ENCODE peak calls at places on chromosomes 12 and 14, in four cellular contexts. C is fibroblast of pulmonary artery; B is stimulated activated effector memory CD8-positive, alpha-beta T cell treated with anti-CD3 and anti-CD28 coated beads, Interleukin-12 subunit alpha, Interleukin-12 subunit beta, amount 100 ng/mL, for 72 hours; Z is activated CD4-positive, alpha-beta T cell treated with anti-CD3 and anti-CD28 coated beads, Interleukin-2, amount 50 U/mL, for 1 hour. K is an unnamed sample.

GRCh38 chr14:100107236-100107635 is 42.0 kb downstream of the EVL start:
- DNase-seq in C (no peak), B (no peak), Z (no peak), K (no peak)

GRCh38 chr12:40405419-40405818 is 180.6 kb downstream of the LRRK2 start:
- DNase-seq in C (no peak), B (no peak), Z (no peak), K (no peak)

GRCh38 chr12:26938660-26939185 is 453 bp downstream of the FGFR1OP2 start:
- DNase-seq in C (no peak), B (no peak), Z (no peak), K (no peak)

GRCh38 chr12:107404981-107405380 is 280.6 kb upstream of the PWP1 start:
- DNase-seq in C (peak), B (peak), Z (peak), K (no peak)

GRCh38 chr14:66443158-66443695 is 42.9 kb upstream of the CCDC196 start:
- DNase-seq in C (no peak), B (no peak), Z (no peak), K (no peak)

GRCh38 chr12:52590021-52590420 is 11.2 kb downstream of the KRT72 start:
- DNase-seq in C (no peak), B (no peak), Z (no peak), K (no peak)

GRCh38 chr14:56813143-56813551 is 2.9 kb upstream of the OTX2 start:
- DNase-seq in C (no peak), B (no peak), Z (no peak), K (no peak)

GRCh38 chr14:67268456-67269115 is 27.4 kb downstream of the PALS1 start:
- DNase-seq in C (peak), B (no peak), Z (no peak), K (no peak)

GRCh38 chr14:39860837-39861236 is 428.6 kb upstream of the FBXO33 start:
- DNase-seq in C (no peak), B (no peak), Z (no peak), K (no peak)

GRCh38 chr14:101069666-101070362 is 166.3 kb upstream of the RTL1 start:
- DNase-seq in C (no peak), B (no peak), Z (no peak), K (peak)

GRCh38 chr12:20549115-20549719 is 145.9 kb upstream of the SLCO1C1 start:
- DNase-seq in C (peak), B (no peak), Z (no peak), K (no peak)

GRCh38 chr14:36454599-36455240 is 65.3 kb downstream of the NKX2-1 start:
- DNase-seq in C (no peak), B (no peak), Z (no peak), K (no peak)

GRCh38 chr12:2793561-2793960 is 1.2 kb upstream of the FKBP4 start:
- DNase-seq in C (no peak), B (no peak), Z (no peak), K (no peak)

GRCh38 chr14:34461334-34462131 is 507 bp downstream of the SPTSSA start:
- DNase-seq in C (peak), B (peak), Z (peak), K (peak)

GRCh38 chr14:104806625-104807465 is 5.9 kb downstream of the ZBTB42 start:
- DNase-seq in C (no peak), B (no peak), Z (no peak), K (no peak)

GRCh38 chr14:24307575-24308341 is at the start of gene CIDEB:
- DNase-seq in C (peak), B (peak), Z (peak), K (peak)